ENCODE peak calls at places on chromosomes 4 and X, in seven cellular contexts. Z is T-helper 2 cell, G is left colon, J is fibroblast of the aortic adventitia, Q is MM.1S, B is upper lobe of right lung, R is WTC11. W is an unnamed sample.
A peak's percentile ranks its signal among the peaks of the same experiment; 100 is the strongest.

GRCh38 chr4:109408711-109409110 is 24.9 kb upstream of the SEC24B start:
- DNase-seq in Z (no peak), G (no peak), J (no peak), Q (no peak), B (no peak), R (no peak), W (no peak)

GRCh38 chr4:15953625-15954024 is 9.3 kb downstream of the FGFBP2 start:
- DNase-seq in Z (no peak), G (no peak), J (no peak), Q (no peak), B (no peak), R (no peak), W (no peak)

GRCh38 chr4:96519291-96519690 is 679.4 kb downstream of the PDHA2 start:
- DNase-seq in Z (no peak), G (no peak), J (no peak), Q (no peak), B (no peak), R (no peak), W (no peak)

GRCh38 chr4:179893967-179894590 is 2349.1 kb upstream of the TENM3 start:
- DNase-seq in Z (no peak), G (no peak), J (no peak), Q (no peak), B (no peak), R (no peak), W (no peak)

GRCh38 chr4:2399631-2400190 is 18.7 kb downstream of the ZFYVE28 start:
- DNase-seq in Z (no peak), G (no peak), J (no peak), Q (no peak), B (no peak), R (no peak), W (no peak)

GRCh38 chr4:82139287-82139686 is 234.5 kb downstream of the HNRNPD start:
- DNase-seq in Z (no peak), G (no peak), J (no peak), Q (no peak), B (no peak), R (no peak), W (no peak)

GRCh38 chrX:2559124-2559523 is 58.3 kb upstream of the DHRSX start:
- DNase-seq in Z (no peak), G (no peak), J (peak; percentile 50), Q (no peak), B (no peak), R (no peak), W (peak; percentile 11)

GRCh38 chrX:151386838-151387459 is 10.1 kb upstream of the VMA21 start:
- DNase-seq in Z (no peak), G (peak; percentile 54), J (no peak), Q (no peak), B (no peak), R (no peak), W (no peak)

GRCh38 chr4:68865178-68865638 is 49.4 kb downstream of the UGT2B10 start:
- DNase-seq in Z (no peak), G (no peak), J (no peak), Q (no peak), B (no peak), R (no peak), W (no peak)

GRCh38 chrX:47146121-47146935 is 1.3 kb downstream of the RBM10 start:
- DNase-seq in Z (no peak), G (peak; percentile 53), J (no peak), Q (no peak), B (no peak), R (no peak), W (no peak)

GRCh38 chr4:41050840-41051775 is 163.2 kb downstream of the APBB2 start:
- DNase-seq in Z (no peak), G (no peak), J (no peak), Q (no peak), B (no peak), R (no peak), W (peak; percentile 25)

GRCh38 chr4:33088713-33089112 is 2368.5 kb downstream of the PCDH7 start:
- DNase-seq in Z (no peak), G (no peak), J (peak; percentile 51), Q (no peak), B (no peak), R (no peak), W (peak; percentile 73)

GRCh38 chr4:100041646-100042045 is 91.6 kb upstream of the H2AZ1 start:
- DNase-seq in Z (no peak), G (no peak), J (no peak), Q (no peak), B (no peak), R (no peak), W (no peak)

GRCh38 chrX:68883800-68884199 is 55.0 kb downstream of the EFNB1 start:
- DNase-seq in Z (no peak), G (no peak), J (no peak), Q (no peak), B (no peak), R (no peak), W (no peak)